ENCODE peak calls at places on chromosomes 5 and 9, in eight cellular contexts. One of them, this sample, is unnamed.

GRCh38 chr9:130284249-130284625 is 18.7 kb downstream of the HMCN2 start:
- DNase-seq in right lobe of liver: no peak
- DNase-seq in gastrocnemius medialis: no peak
- DNase-seq in A549: no peak
- DNase-seq in fibroblast of mammary gland: no peak
- DNase-seq in cardiac fibroblast: no peak
- DNase-seq in adrenal gland: no peak
- DNase-seq in brain microvascular endothelial cell: no peak
- DNase-seq in this sample: no peak

GRCh38 chr9:4666042-4666699 is at the start of gene SPATA6L:
- DNase-seq in adrenal gland: peak
- DNase-seq in gastrocnemius medialis: no peak
- DNase-seq in brain microvascular endothelial cell: no peak
- DNase-seq in cardiac fibroblast: peak
- DNase-seq in right lobe of liver: peak
- DNase-seq in A549: peak
- DNase-seq in fibroblast of mammary gland: peak
- DNase-seq in this sample: peak

GRCh38 chr9:130289711-130290241 is 24.2 kb downstream of the HMCN2 start:
- DNase-seq in cardiac fibroblast: no peak
- DNase-seq in right lobe of liver: no peak
- DNase-seq in adrenal gland: no peak
- DNase-seq in fibroblast of mammary gland: no peak
- DNase-seq in gastrocnemius medialis: no peak
- DNase-seq in A549: no peak
- DNase-seq in brain microvascular endothelial cell: no peak
- DNase-seq in this sample: no peak

GRCh38 chr5:39547548-39548154 is 122.9 kb upstream of the DAB2 start:
- DNase-seq in right lobe of liver: no peak
- DNase-seq in gastrocnemius medialis: peak
- DNase-seq in brain microvascular endothelial cell: peak
- DNase-seq in A549: peak
- DNase-seq in fibroblast of mammary gland: peak
- DNase-seq in cardiac fibroblast: peak
- DNase-seq in adrenal gland: no peak
- DNase-seq in this sample: peak

GRCh38 chr9:3323714-3324113 is 202.1 kb downstream of the RFX3 start:
- DNase-seq in gastrocnemius medialis: no peak
- DNase-seq in fibroblast of mammary gland: no peak
- DNase-seq in adrenal gland: no peak
- DNase-seq in cardiac fibroblast: no peak
- DNase-seq in right lobe of liver: no peak
- DNase-seq in A549: no peak
- DNase-seq in brain microvascular endothelial cell: no peak
- DNase-seq in this sample: no peak

GRCh38 chr9:95585824-95586223 is 69.1 kb upstream of the PTCH1 start:
- DNase-seq in A549: no peak
- DNase-seq in fibroblast of mammary gland: no peak
- DNase-seq in gastrocnemius medialis: no peak
- DNase-seq in brain microvascular endothelial cell: no peak
- DNase-seq in right lobe of liver: no peak
- DNase-seq in adrenal gland: no peak
- DNase-seq in cardiac fibroblast: no peak
- DNase-seq in this sample: no peak

GRCh38 chr9:128098017-128098935 is 29.3 kb downstream of the PTGES2 start:
- DNase-seq in cardiac fibroblast: peak
- DNase-seq in brain microvascular endothelial cell: peak
- DNase-seq in right lobe of liver: peak
- DNase-seq in A549: peak
- DNase-seq in fibroblast of mammary gland: peak
- DNase-seq in adrenal gland: peak
- DNase-seq in gastrocnemius medialis: peak
- DNase-seq in this sample: no peak

GRCh38 chr9:2955616-2956015 is 111.7 kb upstream of the PUM3 start:
- DNase-seq in right lobe of liver: no peak
- DNase-seq in brain microvascular endothelial cell: no peak
- DNase-seq in fibroblast of mammary gland: no peak
- DNase-seq in gastrocnemius medialis: no peak
- DNase-seq in cardiac fibroblast: no peak
- DNase-seq in A549: no peak
- DNase-seq in adrenal gland: no peak
- DNase-seq in this sample: no peak

GRCh38 chr5:174720612-174721521 is 3.5 kb upstream of the MSX2 start:
- DNase-seq in cardiac fibroblast: no peak
- DNase-seq in right lobe of liver: no peak
- DNase-seq in gastrocnemius medialis: no peak
- DNase-seq in adrenal gland: no peak
- DNase-seq in brain microvascular endothelial cell: no peak
- DNase-seq in A549: no peak
- DNase-seq in fibroblast of mammary gland: no peak
- DNase-seq in this sample: no peak

GRCh38 chr5:9654886-9655285 is 24.7 kb upstream of the TAS2R1 start:
- DNase-seq in fibroblast of mammary gland: no peak
- DNase-seq in brain microvascular endothelial cell: peak
- DNase-seq in right lobe of liver: no peak
- DNase-seq in adrenal gland: no peak
- DNase-seq in A549: no peak
- DNase-seq in cardiac fibroblast: peak
- DNase-seq in gastrocnemius medialis: no peak
- DNase-seq in this sample: no peak

GRCh38 chr5:141692919-141693848 is 11.2 kb upstream of the ARAP3 start:
- DNase-seq in cardiac fibroblast: peak
- DNase-seq in brain microvascular endothelial cell: no peak
- DNase-seq in A549: no peak
- DNase-seq in gastrocnemius medialis: no peak
- DNase-seq in right lobe of liver: no peak
- DNase-seq in adrenal gland: no peak
- DNase-seq in fibroblast of mammary gland: peak
- DNase-seq in this sample: no peak

GRCh38 chr9:137727716-137728115 is 108.9 kb downstream of the EHMT1 start:
- DNase-seq in right lobe of liver: no peak
- DNase-seq in fibroblast of mammary gland: no peak
- DNase-seq in cardiac fibroblast: no peak
- DNase-seq in adrenal gland: no peak
- DNase-seq in A549: no peak
- DNase-seq in brain microvascular endothelial cell: no peak
- DNase-seq in gastrocnemius medialis: no peak
- DNase-seq in this sample: no peak

GRCh38 chr9:133098104-133098754 is 22.8 kb downstream of the RALGDS start:
- DNase-seq in cardiac fibroblast: no peak
- DNase-seq in gastrocnemius medialis: no peak
- DNase-seq in A549: no peak
- DNase-seq in brain microvascular endothelial cell: no peak
- DNase-seq in right lobe of liver: peak
- DNase-seq in fibroblast of mammary gland: no peak
- DNase-seq in adrenal gland: peak
- DNase-seq in this sample: peak

GRCh38 chr5:23204111-23204510 is 303.3 kb upstream of the PRDM9 start:
- DNase-seq in cardiac fibroblast: no peak
- DNase-seq in gastrocnemius medialis: no peak
- DNase-seq in A549: no peak
- DNase-seq in adrenal gland: no peak
- DNase-seq in right lobe of liver: no peak
- DNase-seq in fibroblast of mammary gland: no peak
- DNase-seq in brain microvascular endothelial cell: no peak
- DNase-seq in this sample: no peak

GRCh38 chr5:23208959-23209431 is 298.4 kb upstream of the PRDM9 start:
- DNase-seq in cardiac fibroblast: peak
- DNase-seq in brain microvascular endothelial cell: peak
- DNase-seq in adrenal gland: no peak
- DNase-seq in gastrocnemius medialis: no peak
- DNase-seq in A549: peak
- DNase-seq in right lobe of liver: no peak
- DNase-seq in fibroblast of mammary gland: peak
- DNase-seq in this sample: peak
- TF ChIP-seq CTCF in cardiac fibroblast: peak
- TF ChIP-seq CTCF in brain microvascular endothelial cell: peak
- TF ChIP-seq CTCF in adrenal gland: peak
- TF ChIP-seq CTCF in gastrocnemius medialis: peak
- TF ChIP-seq CTCF in A549: peak
- TF ChIP-seq CTCF in right lobe of liver: peak
- TF ChIP-seq CTCF in fibroblast of mammary gland: peak
- TF ChIP-seq CTCF in this sample: peak

GRCh38 chr9:34929506-34930102 is 28.5 kb upstream of the PHF24 start:
- DNase-seq in brain microvascular endothelial cell: peak
- DNase-seq in adrenal gland: peak
- DNase-seq in fibroblast of mammary gland: peak
- DNase-seq in cardiac fibroblast: peak
- DNase-seq in gastrocnemius medialis: no peak
- DNase-seq in A549: peak
- DNase-seq in right lobe of liver: no peak
- DNase-seq in this sample: peak
- TF ChIP-seq CTCF in brain microvascular endothelial cell: peak
- TF ChIP-seq CTCF in adrenal gland: peak
- TF ChIP-seq CTCF in fibroblast of mammary gland: peak
- TF ChIP-seq CTCF in cardiac fibroblast: peak
- TF ChIP-seq CTCF in gastrocnemius medialis: peak
- TF ChIP-seq CTCF in A549: peak
- TF ChIP-seq CTCF in right lobe of liver: peak
- TF ChIP-seq CTCF in this sample: peak

GRCh38 chr5:97844797-97845196 is 661.8 kb upstream of the RIOK2 start:
- DNase-seq in cardiac fibroblast: peak
- DNase-seq in A549: no peak
- DNase-seq in gastrocnemius medialis: no peak
- DNase-seq in fibroblast of mammary gland: no peak
- DNase-seq in adrenal gland: no peak
- DNase-seq in right lobe of liver: no peak
- DNase-seq in brain microvascular endothelial cell: no peak
- DNase-seq in this sample: no peak
- TF ChIP-seq CTCF in cardiac fibroblast: no peak
- TF ChIP-seq CTCF in A549: no peak
- TF ChIP-seq CTCF in gastrocnemius medialis: no peak
- TF ChIP-seq CTCF in fibroblast of mammary gland: no peak
- TF ChIP-seq CTCF in adrenal gland: no peak
- TF ChIP-seq CTCF in right lobe of liver: no peak
- TF ChIP-seq CTCF in brain microvascular endothelial cell: no peak
- TF ChIP-seq CTCF in this sample: no peak

DNA sequence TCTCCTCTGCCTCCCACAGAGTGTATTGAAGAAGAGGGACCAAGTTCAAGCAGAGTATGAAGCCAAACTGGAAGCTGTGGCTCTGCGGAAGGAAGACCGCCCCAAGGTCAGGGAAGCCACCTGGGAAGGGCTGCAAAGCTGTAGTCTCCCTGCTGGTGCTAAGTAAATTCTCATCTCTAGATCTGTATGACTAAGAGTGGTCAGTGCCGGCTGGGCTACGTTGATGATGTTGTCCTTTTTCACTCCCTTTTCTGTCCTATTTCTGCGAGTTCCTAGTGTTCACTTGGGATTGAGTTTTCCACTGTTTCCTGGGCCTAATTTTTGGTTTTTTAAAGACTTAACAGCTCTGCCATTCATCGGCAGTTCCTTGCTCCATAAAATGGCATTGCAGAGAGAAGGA is 39.8 kb downstream of the SLC46A2 start:
- DNase-seq in gastrocnemius medialis: no peak
- DNase-seq in brain microvascular endothelial cell: no peak
- DNase-seq in A549: no peak
- DNase-seq in adrenal gland: no peak
- DNase-seq in right lobe of liver: no peak
- DNase-seq in cardiac fibroblast: no peak
- DNase-seq in fibroblast of mammary gland: no peak
- DNase-seq in this sample: no peak
- TF ChIP-seq CTCF in gastrocnemius medialis: no peak
- TF ChIP-seq CTCF in brain microvascular endothelial cell: no peak
- TF ChIP-seq CTCF in A549: no peak
- TF ChIP-seq CTCF in adrenal gland: no peak
- TF ChIP-seq CTCF in right lobe of liver: no peak
- TF ChIP-seq CTCF in cardiac fibroblast: no peak
- TF ChIP-seq CTCF in fibroblast of mammary gland: no peak
- TF ChIP-seq CTCF in this sample: no peak

GRCh38 chr9:22469928-22470544 is 23.4 kb downstream of the DMRTA1 start:
- DNase-seq in cardiac fibroblast: peak
- DNase-seq in brain microvascular endothelial cell: peak
- DNase-seq in right lobe of liver: no peak
- DNase-seq in fibroblast of mammary gland: peak
- DNase-seq in gastrocnemius medialis: no peak
- DNase-seq in adrenal gland: no peak
- DNase-seq in A549: peak
- DNase-seq in this sample: no peak
- TF ChIP-seq CTCF in cardiac fibroblast: peak
- TF ChIP-seq CTCF in brain microvascular endothelial cell: peak
- TF ChIP-seq CTCF in right lobe of liver: peak
- TF ChIP-seq CTCF in fibroblast of mammary gland: peak
- TF ChIP-seq CTCF in gastrocnemius medialis: peak
- TF ChIP-seq CTCF in adrenal gland: peak
- TF ChIP-seq CTCF in A549: peak
- TF ChIP-seq CTCF in this sample: no peak

This sample was measured in GM13976.